ENCODE peak calls at places on chromosomes 11 and 22, in nine cellular contexts. L is lower lobe of right lung, K is mesendoderm, H is IMR-90, W is neural progenitor cell, O is small intestine, B is aorta, R is testis, Y is prostate gland. D is an unnamed sample. For H3K4me1, the result is how much of the 10 kb centered on the place peaks cover.

GRCh38 chr22:23259916-23260644 is 79.8 kb downstream of the BCR start:
- DNase-seq in O (no peak), K (peak), R (no peak), H (no peak), W (no peak), B (no peak), Y (no peak), L (no peak), D (no peak)

GRCh38 chr11:73342633-73343032 is 33.6 kb upstream of the RELT start:
- DNase-seq in Y (no peak), R (peak), B (no peak), K (no peak), W (peak), L (no peak), O (no peak), H (no peak), D (no peak)

GRCh38 chr11:90823446-90823845 is 600.6 kb upstream of the CHORDC1 start:
- DNase-seq in H (no peak), Y (no peak), L (no peak), O (no peak), K (no peak), R (no peak), B (no peak), W (no peak), D (no peak)

GRCh38 chr22:25232301-25232700 is 12.9 kb downstream of the CRYBB2 start:
- DNase-seq in O (no peak), Y (no peak), B (no peak), R (no peak), K (peak), W (no peak), H (peak), L (no peak), D (no peak)

GRCh38 chr22:25221790-25222189 is 2.4 kb downstream of the CRYBB2 start:
- DNase-seq in W (no peak), Y (no peak), K (no peak), H (no peak), R (no peak), L (no peak), B (no peak), O (no peak), D (no peak)

GRCh38 chr11:34266090-34266912 is 91.5 kb downstream of the ABTB2 start:
- DNase-seq in B (peak), Y (no peak), O (no peak), L (no peak), W (no peak), H (peak), R (peak), K (no peak), D (no peak)

GRCh38 chr11:106076421-106076922 is 675 bp downstream of the KBTBD3 start:
- DNase-seq in L (no peak), B (no peak), K (no peak), R (peak), O (peak), W (peak), Y (peak), H (no peak), D (no peak)

GRCh38 chr11:14413307-14414072 is 54.5 kb upstream of the RRAS2 start:
- DNase-seq in O (no peak), H (peak), R (no peak), B (peak), K (peak), W (peak), L (no peak), Y (no peak), D (no peak)

GRCh38 chr22:24137595-24137994 is 43.7 kb upstream of the SUSD2 start:
- DNase-seq in K (no peak), W (no peak), R (no peak), B (no peak), Y (no peak), H (peak), O (no peak), L (no peak), D (no peak)

GRCh38 chr22:32103648-32104326 is 55.3 kb downstream of the C22orf42 start:
- DNase-seq in L (no peak), K (no peak), H (peak), B (no peak), O (no peak), W (no peak), Y (no peak), R (no peak), D (no peak)

GRCh38 chr11:614583-615452 is 932 bp downstream of the IRF7 start:
- DNase-seq in L (no peak), W (peak), K (no peak), Y (peak), B (peak), H (no peak), O (peak), R (no peak), D (no peak)

GRCh38 chr11:35009191-35009940 is 92.9 kb downstream of the PDHX start:
- DNase-seq in B (no peak), Y (peak), L (no peak), W (no peak), O (peak), K (peak), R (no peak), H (peak), D (no peak)

GRCh38 chr11:107576497-107577086 is 11.1 kb upstream of the ALKBH8 start:
- DNase-seq in K (no peak), B (peak), H (peak), R (peak), O (peak), Y (no peak), W (peak), L (no peak), D (no peak)

GRCh38 chr11:2265396-2265795 is 5.0 kb downstream of the ASCL2 start:
- DNase-seq in B (peak), L (peak), K (no peak), W (no peak), Y (no peak), R (peak), O (peak), H (no peak), D (no peak)

GRCh38 chr22:46844606-46845210 is 82.3 kb downstream of the TBC1D22A start:
- DNase-seq in K (no peak), O (no peak), W (no peak), B (no peak), H (no peak), Y (no peak), L (no peak), R (no peak), D (no peak)

GRCh38 chr11:114172871-114173444 is 113.4 kb downstream of the ZBTB16 start:
- DNase-seq in W (no peak), H (no peak), K (no peak), L (no peak), Y (no peak), O (no peak), B (no peak), R (no peak), D (no peak)

GRCh38 chr11:34192481-34193401 is 87.3 kb downstream of the NAT10 start:
- DNase-seq in B (peak), K (peak), W (peak), L (no peak), O (peak), Y (peak), R (peak), H (peak), D (no peak)

GRCh38 chr22:47301820-47302475 is 539.5 kb downstream of the TBC1D22A start:
- DNase-seq in O (no peak), Y (no peak), K (no peak), W (no peak), R (no peak), B (no peak), H (no peak), L (no peak), D (no peak)

GRCh38 chr11:114199051-114199450 is 97.1 kb upstream of the NNMT start:
- DNase-seq in B (no peak), R (no peak), H (no peak), W (no peak), L (no peak), O (no peak), Y (no peak), K (no peak), D (no peak)

GRCh38 chr11:123799438-123799837 is 6.7 kb downstream of the OR6M1 start:
- DNase-seq in W (no peak), H (no peak), Y (no peak), R (no peak), O (no peak), B (no peak), L (no peak), K (no peak), D (no peak)

GRCh38 chr11:11125618-11126017 is 227.4 kb downstream of the CSNK2A3 start:
- DNase-seq in O (no peak), R (no peak), K (no peak), L (no peak), B (no peak), Y (no peak), H (no peak), W (no peak), D (no peak)

GRCh38 chr11:98090861-98091575 is 929.7 kb upstream of the CNTN5 start:
- DNase-seq in B (no peak), K (no peak), H (no peak), L (no peak), Y (no peak), W (no peak), R (no peak), O (no peak), D (no peak)

GRCh38 chr22:48037618-48038017 is 1275.2 kb downstream of the TBC1D22A start:
- DNase-seq in W (no peak), H (no peak), B (no peak), L (no peak), K (no peak), O (no peak), R (no peak), Y (no peak), D (no peak)

GRCh38 chr22:24043957-24044356 is 32.9 kb downstream of the CABIN1 start:
- DNase-seq in R (no peak), Y (no peak), W (no peak), O (no peak), B (no peak), L (peak), H (no peak), K (no peak), D (no peak)

GRCh38 chr22:43998865-43999264 is 25.2 kb upstream of the PARVB start:
- DNase-seq in H (no peak), W (no peak), K (no peak), Y (no peak), O (no peak), R (no peak), L (peak), B (no peak), D (no peak)

DNA sequence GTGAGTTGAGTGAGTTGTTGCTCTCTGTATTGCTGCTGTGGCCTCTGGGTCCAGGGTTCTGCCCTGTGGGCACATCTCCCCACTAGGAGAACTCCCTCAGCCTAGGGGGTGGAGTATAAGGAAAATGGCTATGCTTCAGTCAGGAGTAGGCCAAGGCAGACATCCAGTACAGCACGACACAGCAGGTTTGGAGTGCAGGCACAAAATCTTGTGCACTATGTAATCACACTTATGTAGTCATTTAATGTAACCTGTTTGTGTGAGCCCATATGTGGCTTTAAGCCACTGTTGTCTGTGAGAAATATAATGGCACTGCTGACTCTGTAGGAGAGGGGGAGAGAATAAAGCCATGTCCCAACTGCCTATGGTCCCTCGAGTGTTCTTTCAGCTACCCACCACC is 90.1 kb downstream of the CCDC83 start:
- DNase-seq in L (no peak), Y (no peak), R (no peak), W (no peak), K (no peak), O (no peak), H (no peak), B (no peak), D (no peak)
- H3K4me1 ChIP-seq in L (under half), Y (under half), R (under half), W (under half), K (under half), O (under half), H (under half), B (under half), D (under half)

DNA sequence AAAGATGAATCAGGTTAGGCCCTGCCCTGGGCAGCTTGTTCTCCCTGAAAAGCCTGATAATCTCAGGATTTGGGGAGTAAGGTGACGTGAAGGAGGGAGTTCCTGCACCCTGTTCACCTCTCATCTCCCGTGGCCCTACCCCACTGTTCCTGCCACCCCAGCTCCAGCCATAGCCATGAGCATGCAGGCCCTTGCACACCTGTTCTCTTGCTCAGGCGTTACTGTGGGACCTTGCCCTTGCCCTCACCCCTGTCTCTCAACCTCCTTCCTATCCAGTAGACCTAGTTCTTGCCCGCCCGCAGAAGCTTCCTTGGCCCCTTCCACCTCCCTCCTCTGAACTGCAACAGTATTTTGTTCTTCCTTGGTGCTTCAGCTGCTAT is 15.0 kb downstream of the TSKU start:
- DNase-seq in L (no peak), H (no peak), Y (no peak), K (no peak), O (peak), R (no peak), B (no peak), W (no peak), D (no peak)
- H3K4me1 ChIP-seq in L (under half), H (under half), Y (under half), K (under half), O (under half), R (under half), B (under half), W (under half), D (half or more)

DNA sequence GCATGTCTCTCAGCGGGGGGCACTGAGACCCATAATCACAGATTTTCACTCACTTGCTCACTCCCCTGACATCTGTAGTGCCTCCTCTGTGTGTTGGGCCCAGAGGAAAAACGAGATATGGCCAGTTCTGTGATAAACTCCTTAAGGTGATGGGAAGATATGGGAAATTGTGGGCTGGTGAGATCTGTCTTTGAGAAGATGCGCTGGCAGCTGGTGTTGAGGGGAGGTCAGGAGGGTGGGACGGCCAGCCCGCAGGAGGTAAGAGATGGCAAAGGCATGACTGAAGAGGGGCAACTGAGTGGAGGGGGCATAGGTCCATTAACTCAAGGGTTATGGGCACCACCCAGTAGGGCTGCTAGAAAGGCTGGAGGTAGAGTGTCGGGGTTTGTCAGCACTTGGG is 60.1 kb upstream of the CLTCL1 start:
- DNase-seq in H (no peak), B (no peak), W (no peak), Y (no peak), O (no peak), K (no peak), R (no peak), L (no peak), D (no peak)
- H3K4me1 ChIP-seq in H (under half), B (under half), W (under half), Y (under half), O (under half), K (under half), R (under half), L (under half), D (under half)

DNA sequence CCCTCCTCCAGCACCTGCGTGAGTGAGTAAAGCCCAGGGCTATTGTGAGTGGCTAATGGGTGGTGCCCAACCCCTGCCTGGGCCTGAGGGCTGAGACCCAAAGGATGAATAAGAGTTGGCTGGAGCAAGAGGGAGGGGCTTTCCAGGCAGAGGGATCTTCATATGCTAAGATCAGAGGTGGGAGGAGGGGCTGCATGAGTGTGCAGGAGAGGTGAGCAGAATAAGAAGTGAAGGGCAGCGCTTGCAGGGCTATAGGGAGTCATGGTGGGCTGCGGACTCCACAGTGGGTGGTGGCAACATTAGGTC is 3.9 kb downstream of the EMID1 start:
- DNase-seq in L (no peak), K (no peak), R (no peak), H (no peak), Y (no peak), O (no peak), B (no peak), W (no peak), D (no peak)
- H3K4me1 ChIP-seq in L (under half), K (under half), R (under half), H (under half), Y (under half), O (under half), B (under half), W (under half), D (under half)

GRCh38 chr11:46695345-46696211 is 4.8 kb downstream of the ARHGAP1 start:
- DNase-seq in B (no peak), H (no peak), R (no peak), K (no peak), Y (no peak), W (no peak), O (no peak), L (no peak), D (no peak)
- H3K4me1 ChIP-seq in B (under half), H (under half), R (under half), K (under half), Y (under half), W (under half), O (under half), L (under half), D (under half)

GRCh38 chr11:102196351-102196750 is 86.1 kb downstream of the YAP1 start:
- DNase-seq in O (no peak), Y (no peak), K (no peak), B (no peak), L (no peak), W (no peak), R (no peak), H (no peak), D (no peak)

GRCh38 chr11:102192349-102193066 is 82.3 kb downstream of the YAP1 start:
- DNase-seq in O (peak), W (no peak), H (no peak), Y (no peak), R (no peak), L (no peak), B (no peak), K (peak), D (no peak)

GRCh38 chr11:102194983-102195382 is 84.7 kb downstream of the YAP1 start:
- DNase-seq in L (no peak), Y (no peak), K (no peak), H (no peak), O (no peak), R (no peak), B (no peak), W (no peak), D (no peak)

GRCh38 chr11:102191832-102192231 is 81.6 kb downstream of the YAP1 start:
- DNase-seq in B (no peak), W (no peak), K (no peak), O (no peak), H (no peak), Y (no peak), R (no peak), L (no peak), D (no peak)

GRCh38 chr11:102194257-102194656 is 84.0 kb downstream of the YAP1 start:
- DNase-seq in K (no peak), O (no peak), H (no peak), W (no peak), L (no peak), B (no peak), Y (no peak), R (no peak), D (no peak)
- H3K4me1 ChIP-seq in K (under half), O (under half), H (under half), W (under half), L (under half), B (under half), Y (under half), R (under half), D (under half)

GRCh38 chr11:69944146-69944795 is 125.1 kb upstream of the FGF3 start:
- DNase-seq in L (peak), O (no peak), H (no peak), W (no peak), Y (no peak), K (no peak), B (peak), R (no peak), D (no peak)

GRCh38 chr11:69943066-69943465 is 123.8 kb upstream of the FGF3 start:
- DNase-seq in B (peak), Y (no peak), L (peak), K (peak), H (no peak), O (peak), R (no peak), W (no peak), D (no peak)

GRCh38 chr11:69942333-69942820 is 123.2 kb upstream of the FGF3 start:
- DNase-seq in H (no peak), Y (no peak), R (no peak), K (no peak), W (no peak), B (peak), O (no peak), L (peak), D (no peak)

GRCh38 chr11:69945157-69945556 is 125.9 kb upstream of the FGF3 start:
- DNase-seq in K (no peak), R (no peak), B (no peak), W (no peak), L (no peak), O (no peak), H (no peak), Y (no peak), D (no peak)

DNA sequence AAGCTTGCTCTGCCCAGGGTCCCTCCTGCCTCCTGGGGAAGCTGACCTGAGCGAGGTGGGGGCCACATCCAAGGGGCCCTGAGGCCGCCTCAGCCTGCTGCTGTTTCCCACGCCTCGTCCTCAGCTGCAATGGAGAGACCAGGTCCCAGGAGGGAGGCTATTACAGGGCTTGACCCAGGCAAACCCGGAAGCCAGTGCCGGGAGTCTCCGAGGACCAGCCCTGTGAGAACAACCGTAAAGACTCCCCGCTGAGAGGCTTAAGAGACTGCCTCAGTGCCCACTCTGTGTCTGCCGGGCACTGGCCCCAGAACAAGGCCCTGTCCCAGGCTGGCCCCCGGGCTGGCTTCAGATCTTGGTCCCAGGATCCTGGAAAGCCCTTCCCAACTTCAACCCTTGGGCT is 124.3 kb upstream of the FGF3 start:
- DNase-seq in Y (no peak), H (no peak), W (no peak), L (no peak), O (no peak), K (no peak), R (no peak), B (no peak), D (no peak)
- H3K4me1 ChIP-seq in Y (under half), H (under half), W (under half), L (under half), O (under half), K (under half), R (under half), B (under half), D (under half)